ENCODE peak calls at places on chromosomes 1 and 21, in eight cellular contexts. N is adrenal gland, X is GM12878, B is A549, M is heart left ventricle, E is ovary, K is endothelial cell of umbilical vein, H is sigmoid colon. J is an unnamed sample.

GRCh38 chr1:38507563-38507962 is 352.0 kb downstream of the RRAGC start:
- DNase-seq in K (no peak), B (no peak), X (no peak), N (no peak), H (no peak), E (no peak), M (no peak), J (no peak)

GRCh38 chr1:95309031-95309459 is 75.0 kb downstream of the RWDD3 start:
- DNase-seq in M (no peak), X (no peak), N (peak), E (no peak), K (no peak), B (peak), H (no peak), J (no peak)

GRCh38 chr21:33997432-33997831 is 75.9 kb upstream of the MRPS6 start:
- DNase-seq in B (no peak), H (no peak), N (no peak), E (no peak), K (no peak), M (no peak), X (no peak), J (no peak)

GRCh38 chr1:19654386-19654785 is 10.3 kb downstream of the NBL1 start:
- DNase-seq in M (no peak), N (no peak), B (peak), X (no peak), H (no peak), E (no peak), K (no peak), J (no peak)

GRCh38 chr1:193973428-193973827 is 787.0 kb upstream of the B3GALT2 start:
- DNase-seq in B (no peak), M (no peak), X (no peak), H (no peak), N (no peak), K (no peak), E (no peak), J (no peak)

GRCh38 chr1:154155282-154155681 is 409 bp upstream of the NUP210L start:
- DNase-seq in N (peak), B (no peak), K (peak), H (peak), X (no peak), E (peak), M (peak), J (no peak)

GRCh38 chr1:46622341-46622740 is 5.7 kb upstream of the MOB3C start:
- DNase-seq in N (peak), M (no peak), E (no peak), K (no peak), X (no peak), H (peak), B (peak), J (no peak)

GRCh38 chr1:25675729-25676476 is 59.3 kb downstream of the MAN1C1 start:
- DNase-seq in M (no peak), K (no peak), H (no peak), E (no peak), B (no peak), N (no peak), X (peak), J (no peak)

GRCh38 chr1:65066766-65067490 is 81.1 kb upstream of the AK4 start:
- DNase-seq in K (peak), X (no peak), B (peak), E (peak), M (peak), H (peak), N (peak), J (peak)

GRCh38 chr1:177958092-177958491 is 11.8 kb downstream of the SEC16B start:
- DNase-seq in M (no peak), K (no peak), B (no peak), X (no peak), N (no peak), E (no peak), H (no peak), J (no peak)

GRCh38 chr1:56291374-56291841 is 288.0 kb downstream of the PLPP3 start:
- DNase-seq in E (peak), B (no peak), K (peak), H (no peak), M (peak), X (no peak), N (peak), J (peak)

GRCh38 chr1:20390589-20391331 is 95.2 kb downstream of the CAMK2N1 start:
- DNase-seq in B (no peak), K (peak), N (no peak), X (no peak), M (no peak), H (peak), E (no peak), J (no peak)

GRCh38 chr1:45334308-45335245 is 5.4 kb upstream of the TOE1 start:
- DNase-seq in N (peak), E (no peak), B (no peak), K (peak), H (no peak), X (no peak), M (peak), J (peak)

GRCh38 chr1:19680644-19681043 is 16.0 kb downstream of the HTR6 start:
- DNase-seq in M (no peak), E (no peak), B (no peak), X (no peak), N (no peak), H (no peak), K (no peak), J (no peak)

GRCh38 chr1:165807613-165808012 is 19.8 kb upstream of the UCK2 start:
- DNase-seq in M (no peak), K (peak), H (no peak), B (no peak), E (no peak), N (no peak), X (no peak), J (no peak)

GRCh38 chr1:92485374-92486250 is 1.1 kb downstream of the GFI1 start:
- DNase-seq in N (no peak), H (no peak), E (no peak), X (no peak), K (peak), B (peak), M (peak), J (no peak)

GRCh38 chr1:110412576-110412975 is 5.1 kb upstream of the LAMTOR5 start:
- DNase-seq in K (peak), X (peak), N (peak), B (peak), E (peak), M (peak), H (peak), J (peak)

GRCh38 chr1:19250629-19251304 is 557 bp downstream of the EMC1 start:
- DNase-seq in N (no peak), B (no peak), H (no peak), K (no peak), X (no peak), M (no peak), E (no peak), J (no peak)

GRCh38 chr1:7705048-7705907 is 65.8 kb upstream of the VAMP3 start:
- DNase-seq in H (peak), K (no peak), N (no peak), M (peak), X (no peak), E (peak), B (no peak), J (no peak)

GRCh38 chr1:60279798-60280197 is 206.2 kb upstream of the C1orf87 start:
- DNase-seq in N (no peak), B (no peak), K (no peak), H (no peak), X (no peak), M (no peak), E (no peak), J (no peak)

GRCh38 chr1:85398391-85399064 is 66.4 kb downstream of the DDAH1 start:
- DNase-seq in K (peak), E (no peak), X (no peak), H (no peak), M (no peak), B (peak), N (no peak), J (no peak)

GRCh38 chr1:35298464-35298863 is 30.0 kb downstream of the ZMYM4 start:
- DNase-seq in H (no peak), N (no peak), X (peak), M (peak), E (no peak), K (peak), B (peak), J (no peak)

GRCh38 chr1:67339623-67340343 is 32.1 kb downstream of the IL12RB2 start:
- DNase-seq in B (peak), K (no peak), N (no peak), X (peak), M (no peak), H (no peak), E (no peak), J (no peak)

GRCh38 chr21:14850394-14850793 is 214.4 kb downstream of the NRIP1 start:
- DNase-seq in N (no peak), E (no peak), H (no peak), K (no peak), M (no peak), X (no peak), B (no peak), J (no peak)

GRCh38 chr1:179883739-179884138 is 1.7 kb downstream of the TOR1AIP1 start:
- DNase-seq in E (no peak), X (peak), B (no peak), K (no peak), H (no peak), N (no peak), M (no peak), J (no peak)

GRCh38 chr1:179882253-179883039 is at the start of gene TOR1AIP1:
- DNase-seq in H (peak), M (peak), X (peak), B (peak), E (peak), K (peak), N (peak), J (peak)

GRCh38 chr1:179883040-179883501 is 986 bp downstream of the TOR1AIP1 start:
- DNase-seq in K (no peak), H (no peak), X (no peak), E (no peak), N (no peak), M (no peak), B (no peak), J (no peak)

GRCh38 chr1:179879797-179880196 is 2.2 kb upstream of the TOR1AIP2 start:
- DNase-seq in E (no peak), X (no peak), H (no peak), N (no peak), M (no peak), B (no peak), K (no peak), J (no peak)

GRCh38 chr1:179881642-179882252 is 338 bp upstream of the TOR1AIP1 start:
- DNase-seq in N (peak), B (peak), E (no peak), H (peak), X (no peak), M (peak), K (peak), J (peak)
- TF ChIP-seq POLR2A in N (no peak), B (no peak), E (no peak), H (no peak), X (no peak), M (no peak), K (peak), J (no peak)

GRCh38 chr1:208203848-208204609 is 40.2 kb downstream of the PLXNA2 start:
- DNase-seq in K (peak), H (no peak), B (no peak), N (no peak), M (no peak), E (no peak), X (no peak), J (no peak)
- H3K27ac ChIP-seq in K (peak), H (peak), B (peak), N (peak), M (peak), E (no peak), X (no peak), J (peak)

DNA sequence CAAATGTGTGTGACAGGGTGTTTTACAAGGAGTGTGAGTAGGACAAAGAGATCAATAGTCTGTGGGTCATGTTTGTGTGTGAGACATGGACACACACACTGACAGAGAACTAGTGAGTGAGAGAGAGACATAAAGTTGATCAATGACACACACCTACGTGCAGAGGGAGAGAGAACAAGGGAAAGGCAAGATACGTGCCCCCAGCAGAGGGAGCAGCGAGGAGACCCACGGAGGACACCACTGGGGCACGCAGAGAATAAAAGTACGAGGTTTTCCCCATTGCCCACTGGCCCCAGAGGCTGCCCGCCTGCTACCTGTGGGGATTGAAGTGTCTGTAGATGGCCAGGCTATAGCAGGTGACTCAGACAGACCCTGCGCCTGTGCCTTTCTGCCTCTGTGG is 130.2 kb upstream of the CSF3R start:
- DNase-seq in X (no peak), M (no peak), B (no peak), K (no peak), H (no peak), N (no peak), E (no peak), J (no peak)
- TF ChIP-seq CTCF in X (no peak), M (no peak), B (no peak), K (no peak), H (no peak), N (no peak), E (no peak), J (no peak)

DNA sequence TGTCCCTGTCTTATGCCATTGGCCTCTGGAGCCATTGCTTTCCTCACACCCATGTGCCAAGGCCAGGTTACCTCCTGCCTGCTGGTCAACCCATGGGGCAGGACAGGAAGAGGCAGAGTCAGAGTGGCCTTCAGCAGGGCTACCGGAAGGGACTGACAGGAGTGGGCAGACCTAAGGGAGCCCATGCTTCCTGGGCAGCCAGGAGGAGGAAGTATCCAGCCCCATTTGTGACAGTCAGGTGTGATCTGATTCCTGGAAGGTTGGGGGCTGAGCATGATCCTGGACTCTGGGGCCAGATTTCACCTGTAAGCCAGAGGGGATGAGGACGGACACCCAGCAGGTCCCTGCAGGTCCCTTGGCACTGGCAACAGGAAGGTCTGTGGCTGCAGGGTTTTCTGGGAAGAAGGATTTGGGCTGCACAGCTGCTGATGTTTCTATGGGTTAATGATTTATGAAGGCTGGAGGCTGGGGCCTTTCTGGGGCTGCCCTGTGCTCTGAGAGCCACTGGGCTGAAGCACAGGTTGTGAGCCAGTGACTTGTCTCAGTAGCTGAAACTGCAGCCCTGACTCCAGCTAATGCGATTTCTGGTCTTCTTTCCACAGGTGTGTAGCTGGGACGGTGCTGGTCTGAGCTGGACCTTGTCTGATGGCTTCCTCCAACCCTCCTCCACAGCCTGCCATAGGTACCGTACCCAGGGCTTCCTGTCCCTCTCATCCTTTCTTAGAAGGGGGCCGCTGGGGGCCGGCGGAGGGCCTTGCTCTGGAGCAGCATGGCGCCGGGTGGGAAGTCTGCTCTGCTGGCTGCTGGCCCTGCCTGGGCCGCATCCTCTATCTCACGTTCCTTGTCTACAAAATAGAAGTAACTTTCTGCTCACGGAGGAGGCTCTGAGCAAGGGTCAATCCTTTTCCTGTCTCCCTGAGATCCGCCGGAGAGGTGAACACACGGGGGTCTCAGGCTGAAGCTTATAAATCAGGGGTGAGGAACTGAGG is 40.7 kb downstream of the ARHGEF10L start:
- DNase-seq in B (peak), K (no peak), E (no peak), M (no peak), H (no peak), N (no peak), X (no peak), J (no peak)
- TF ChIP-seq POLR2A in B (no peak), K (no peak), E (no peak), M (no peak), H (no peak), N (no peak), X (no peak), J (no peak)

GRCh38 chr1:237016626-237017025 is 12.4 kb upstream of the MT1HL1 start:
- DNase-seq in E (no peak), H (no peak), B (no peak), M (no peak), X (no peak), K (no peak), N (no peak), J (no peak)

GRCh38 chr1:237011432-237011831 is 7.2 kb upstream of the MT1HL1 start:
- DNase-seq in N (no peak), M (no peak), B (no peak), X (no peak), H (no peak), E (no peak), K (no peak), J (no peak)

GRCh38 chr1:237013608-237014007 is 9.4 kb upstream of the MT1HL1 start:
- DNase-seq in K (no peak), E (no peak), H (no peak), X (no peak), N (no peak), B (peak), M (no peak), J (no peak)

GRCh38 chr1:237012361-237012760 is 8.1 kb upstream of the MT1HL1 start:
- DNase-seq in H (no peak), X (no peak), B (no peak), E (no peak), M (no peak), N (no peak), K (no peak), J (no peak)

GRCh38 chr1:237012789-237013383 is 8.6 kb upstream of the MT1HL1 start:
- DNase-seq in M (peak), X (no peak), N (no peak), E (peak), K (no peak), B (peak), H (peak), J (no peak)
- H3K27ac ChIP-seq in M (peak), X (no peak), N (no peak), E (no peak), K (no peak), B (peak), H (peak), J (no peak)

GRCh38 chr1:221141059-221141458 is 261.8 kb downstream of the HLX start:
- DNase-seq in X (no peak), N (no peak), H (no peak), E (no peak), M (no peak), B (no peak), K (no peak), J (no peak)
- TF ChIP-seq CTCF in X (no peak), N (no peak), H (no peak), E (no peak), M (no peak), B (no peak), K (no peak), J (no peak)

DNA sequence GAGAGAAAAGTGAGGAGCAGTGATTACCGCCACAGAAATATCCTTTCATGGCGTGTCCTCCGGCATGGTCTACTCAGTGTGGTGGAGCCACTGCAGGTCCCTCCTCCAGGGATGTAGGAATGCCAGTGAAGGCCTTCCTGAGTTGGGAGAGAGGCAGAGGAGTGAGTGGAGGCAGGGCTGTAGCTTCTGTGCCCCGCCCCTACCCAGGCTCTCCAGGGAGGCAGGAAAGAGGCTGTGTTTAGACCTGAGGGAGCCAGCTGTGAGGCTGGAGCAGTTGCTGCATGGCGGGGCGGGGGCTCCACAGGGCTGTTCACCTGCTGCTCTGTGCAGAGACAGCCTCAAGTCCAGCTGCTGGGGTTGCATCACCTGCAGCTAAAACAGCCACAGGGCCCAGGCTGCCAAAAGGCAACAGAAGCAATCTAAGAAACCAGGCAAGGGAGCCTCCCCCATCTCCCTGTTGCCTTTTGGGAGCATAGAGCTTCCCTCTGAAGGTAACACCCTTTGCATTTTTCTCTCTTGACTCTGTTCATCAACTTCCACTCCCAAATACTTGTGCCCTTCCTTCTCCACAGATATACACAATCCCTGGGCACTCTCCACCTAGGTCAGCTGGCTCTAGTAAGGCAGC is 801 bp upstream of the ANXA9 start:
- DNase-seq in E (no peak), B (no peak), K (no peak), H (no peak), X (no peak), M (no peak), N (no peak), J (no peak)
- TF ChIP-seq POLR2A in E (no peak), B (no peak), K (no peak), H (no peak), X (no peak), M (no peak), N (no peak), J (no peak)